ENCODE peak calls at places on chromosome X, in six cellular contexts. Z is cerebellar cortex, T is KBM-7, A is left colon, F is iris pigment epithelial cell, U is activated gamma-delta T cell treated with Interleukin-2 at 50 U/mL for 16 hours. S is an unnamed sample.
A peak's percentile ranks its signal among the peaks of the same experiment; 100 is the strongest.

GRCh38 chrX:37871626-37872302 is 24.4 kb upstream of the DYNLT3 start:
- DNase-seq in Z (no peak), A (no peak), T (no peak), F (peak; percentile 92), U (no peak), S (no peak)

GRCh38 chrX:108584617-108585211 is 145.1 kb downstream of the COL4A5 start:
- DNase-seq in U (no peak), T (peak; percentile 34), Z (peak; percentile 1), A (no peak), F (peak; percentile 5), S (peak; percentile 1)

GRCh38 chrX:40866878-40867277 is 131.5 kb upstream of the MED14 start:
- DNase-seq in A (no peak), F (no peak), T (no peak), Z (no peak), U (no peak), S (no peak)

GRCh38 chrX:54842638-54843037 is 35.1 kb downstream of the MAGED2 start:
- DNase-seq in A (no peak), F (no peak), Z (no peak), T (no peak), U (no peak), S (no peak)

GRCh38 chrX:41512394-41512793 is 65.3 kb downstream of the NYX start:
- DNase-seq in T (no peak), A (no peak), F (no peak), Z (no peak), U (no peak), S (peak; percentile 73)

GRCh38 chrX:34654939-34655338 is 2.1 kb downstream of the TMEM47 start:
- DNase-seq in F (peak; percentile 7), U (no peak), T (no peak), A (no peak), Z (no peak), S (no peak)

GRCh38 chrX:69538321-69538876 is 34.3 kb downstream of the NALF2 start:
- DNase-seq in U (peak; percentile 53), A (peak; percentile 39), F (peak; percentile 31), Z (peak; percentile 13), T (peak; percentile 69), S (peak; percentile 26)

GRCh38 chrX:77628294-77629025 is 157.6 kb downstream of the ATRX start:
- DNase-seq in A (no peak), T (peak; percentile 24), F (no peak), U (no peak), Z (no peak), S (no peak)

GRCh38 chrX:9897761-9898161 is 69.4 kb upstream of the CLDN34 start:
- DNase-seq in U (no peak), Z (no peak), T (peak; percentile 59), F (peak; percentile 87), A (no peak), S (no peak)

GRCh38 chrX:103464071-103464773 is 55.1 kb downstream of the RAB40A start:
- DNase-seq in Z (peak; percentile 57), F (peak; percentile 53), T (peak; percentile 63), U (no peak), A (no peak), S (peak; percentile 31)